ENCODE peak calls at places on chromosomes 2 and 18, in eight cellular contexts. Q is brain microvascular endothelial cell, A is hepatocyte, O is dorsolateral prefrontal cortex, H is BE2C, C is fibroblast of villous mesenchyme, N is AG10803, E is heart left ventricle. R is an unnamed sample.
A peak's percentile ranks its signal among the peaks of the same experiment; 100 is the strongest.

GRCh38 chr2:235940330-235940729 is 227.9 kb downstream of the GBX2 start:
- DNase-seq in Q (peak; percentile 99), O (peak; percentile 60), H (peak; percentile 88), C (peak; percentile 98), A (peak; percentile 66), N (peak; percentile 95), E (peak; percentile 44), R (peak; percentile 54)

GRCh38 chr2:218387369-218388194 is 5.5 kb downstream of the SLC11A1 start:
- DNase-seq in O (no peak), E (no peak), C (peak; percentile 88), Q (peak; percentile 70), H (peak; percentile 76), A (peak; percentile 93), N (no peak), R (peak; percentile 78)

GRCh38 chr2:85753035-85753524 is 711 bp upstream of the ATOH8 start:
- DNase-seq in E (no peak), C (no peak), N (peak; percentile 31), A (no peak), Q (no peak), H (no peak), O (no peak), R (peak; percentile 42)

GRCh38 chr2:174122185-174122584 is 126.1 kb downstream of the OLA1 start:
- DNase-seq in C (peak; percentile 5), Q (no peak), H (no peak), N (peak; percentile 30), E (no peak), A (no peak), O (no peak), R (peak; percentile 52)

GRCh38 chr18:50128506-50129271 is 66.3 kb downstream of the MYO5B start:
- DNase-seq in A (peak; percentile 69), Q (no peak), N (no peak), H (no peak), O (no peak), E (no peak), C (no peak), R (no peak)

GRCh38 chr2:72915076-72915906 is 2.0 kb upstream of the EMX1 start:
- DNase-seq in H (no peak), N (no peak), Q (no peak), O (no peak), C (no peak), E (no peak), A (peak; percentile 3), R (no peak)

GRCh38 chr2:227238242-227239237 is 74.1 kb downstream of the COL4A3 start:
- DNase-seq in A (peak; percentile 82), H (peak; percentile 70), Q (peak; percentile 61), O (peak; percentile 69), E (peak; percentile 65), N (peak; percentile 56), C (peak; percentile 69), R (peak; percentile 83)

GRCh38 chr2:236571161-236571560 is 1.5 kb downstream of the ACKR3 start:
- DNase-seq in N (no peak), C (no peak), E (no peak), H (no peak), A (no peak), O (no peak), Q (no peak), R (no peak)

GRCh38 chr2:210227689-210228088 is 2.4 kb upstream of the ACADL start:
- DNase-seq in N (no peak), C (no peak), H (no peak), A (no peak), O (no peak), E (no peak), Q (no peak), R (no peak)

GRCh38 chr18:21191596-21192307 is 50.3 kb upstream of the GREB1L start:
- DNase-seq in C (peak; percentile 55), N (peak; percentile 77), Q (peak; percentile 67), A (peak; percentile 82), H (peak; percentile 47), E (peak; percentile 23), O (peak; percentile 58), R (peak; percentile 79)

GRCh38 chr18:78789850-78790249 is 189.8 kb upstream of the SALL3 start:
- DNase-seq in E (no peak), C (no peak), H (no peak), Q (no peak), N (no peak), O (no peak), A (no peak), R (no peak)

GRCh38 chr2:36871068-36871707 is 95.1 kb downstream of the STRN start:
- DNase-seq in H (no peak), A (no peak), C (no peak), O (no peak), E (no peak), Q (no peak), N (no peak), R (no peak)

GRCh38 chr2:219612605-219613286 is 14.7 kb upstream of the SLC4A3 start:
- DNase-seq in C (no peak), A (no peak), N (no peak), E (no peak), H (no peak), Q (no peak), O (no peak), R (no peak)

GRCh38 chr18:76620326-76620813 is 125.3 kb upstream of the ZNF516 start:
- DNase-seq in A (peak; percentile 87), O (peak; percentile 66), N (peak; percentile 74), E (peak; percentile 53), C (peak; percentile 78), H (no peak), Q (peak; percentile 64), R (peak; percentile 76)

GRCh38 chr18:33616556-33616955 is 38.5 kb downstream of the ASXL3 start:
- DNase-seq in C (no peak), E (no peak), N (no peak), O (no peak), Q (no peak), H (no peak), A (no peak), R (no peak)

GRCh38 chr2:96144481-96145027 is 686 bp downstream of the DUSP2 start:
- DNase-seq in A (no peak), E (no peak), N (no peak), C (no peak), Q (peak; percentile 7), O (no peak), H (no peak), R (no peak)
- H3K4me3 ChIP-seq in A (peak overlapping the region; percentile 60), E (peak overlapping the region; percentile 29), N (peak overlapping the region; percentile 54), C (peak overlapping the region; percentile 36), Q (peak overlapping the region; percentile 43), O (peak overlapping the region; percentile 73), H (no peak overlapping the region), R (peak overlapping the region; percentile 54)

DNA sequence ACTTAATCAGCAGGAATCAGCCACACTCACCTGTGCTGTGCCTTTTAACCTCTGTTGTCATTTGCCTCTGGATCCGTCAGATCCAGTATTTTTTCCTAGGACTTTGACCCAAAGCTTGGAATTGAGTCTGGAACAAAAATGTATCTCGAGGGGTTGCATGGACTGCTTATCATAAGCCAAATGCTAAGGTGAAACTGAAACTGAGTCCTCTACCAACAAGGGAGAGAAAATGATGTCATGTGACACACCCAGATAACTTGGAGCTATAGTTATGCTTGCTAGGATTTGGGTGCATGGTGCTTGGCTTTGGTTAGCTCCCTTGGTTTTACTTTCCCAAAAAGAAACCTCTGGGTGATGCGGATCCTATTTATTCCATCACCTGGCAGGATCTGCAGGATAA is 2158.6 kb upstream of the PIK3C3 start:
- DNase-seq in C (peak; percentile 40), H (no peak), O (no peak), E (no peak), Q (no peak), N (no peak), A (peak; percentile 46), R (no peak)
- H3K4me3 ChIP-seq in C (no peak overlapping the region), H (no peak overlapping the region), O (no peak overlapping the region), E (no peak overlapping the region), Q (no peak overlapping the region), N (no peak overlapping the region), A (no peak overlapping the region), R (no peak overlapping the region)

GRCh38 chr2:30677231-30677630 is 130.0 kb downstream of the CAPN13 start:
- DNase-seq in N (peak; percentile 69), C (no peak), O (no peak), A (no peak), H (no peak), Q (no peak), E (no peak), R (peak; percentile 65)
- H3K4me3 ChIP-seq in N (no peak overlapping the region), C (no peak overlapping the region), O (no peak overlapping the region), A (no peak overlapping the region), H (no peak overlapping the region), Q (no peak overlapping the region), E (no peak overlapping the region), R (no peak overlapping the region)

GRCh38 chr18:31042068-31042390 is 513 bp downstream of the DSC3 start:
- DNase-seq in O (no peak), Q (no peak), C (no peak), H (no peak), E (no peak), A (peak; percentile 17), N (no peak), R (no peak)
- H3K4me3 ChIP-seq in O (peak overlapping the region; percentile 55), Q (peak overlapping the region; percentile 63), C (no peak overlapping the region), H (no peak overlapping the region), E (no peak overlapping the region), A (peak overlapping the region; percentile 45), N (no peak overlapping the region), R (no peak overlapping the region)

DNA sequence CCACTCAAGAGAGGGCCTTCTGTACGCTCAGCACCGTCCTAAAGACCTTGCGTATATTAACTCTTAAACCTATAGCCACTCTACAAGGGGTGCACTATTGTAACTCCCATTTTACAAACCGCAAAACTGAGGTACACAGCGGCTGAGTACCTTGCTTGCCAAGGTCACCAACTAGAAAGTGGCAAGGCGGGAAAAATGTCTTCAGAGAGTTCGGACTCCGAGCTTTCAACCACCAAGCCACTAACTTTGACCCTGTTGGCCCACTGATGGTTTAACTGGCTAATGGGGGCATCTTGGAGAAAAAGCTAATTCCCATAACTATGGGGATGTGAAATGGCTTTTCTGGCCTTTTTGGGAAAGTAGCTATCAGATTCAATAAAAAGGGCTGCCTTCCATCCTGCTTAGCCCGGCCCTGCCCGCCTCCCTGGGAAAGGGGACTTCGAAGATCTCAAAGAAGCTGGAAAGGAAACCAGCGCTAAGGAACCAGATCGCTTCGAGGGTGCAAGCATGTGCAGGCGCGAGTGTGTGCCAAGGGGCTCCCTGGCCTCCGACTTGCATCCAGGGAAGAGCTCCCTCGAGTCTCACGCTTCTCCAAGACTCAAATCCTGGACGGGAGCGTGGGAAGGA is 2.4 kb upstream of the SP5 start:
- DNase-seq in C (no peak), N (no peak), O (no peak), E (no peak), Q (no peak), A (no peak), H (no peak), R (no peak)
- H3K4me3 ChIP-seq in C (no peak overlapping the region), N (no peak overlapping the region), O (no peak overlapping the region), E (no peak overlapping the region), Q (no peak overlapping the region), A (no peak overlapping the region), H (no peak overlapping the region), R (no peak overlapping the region)

DNA sequence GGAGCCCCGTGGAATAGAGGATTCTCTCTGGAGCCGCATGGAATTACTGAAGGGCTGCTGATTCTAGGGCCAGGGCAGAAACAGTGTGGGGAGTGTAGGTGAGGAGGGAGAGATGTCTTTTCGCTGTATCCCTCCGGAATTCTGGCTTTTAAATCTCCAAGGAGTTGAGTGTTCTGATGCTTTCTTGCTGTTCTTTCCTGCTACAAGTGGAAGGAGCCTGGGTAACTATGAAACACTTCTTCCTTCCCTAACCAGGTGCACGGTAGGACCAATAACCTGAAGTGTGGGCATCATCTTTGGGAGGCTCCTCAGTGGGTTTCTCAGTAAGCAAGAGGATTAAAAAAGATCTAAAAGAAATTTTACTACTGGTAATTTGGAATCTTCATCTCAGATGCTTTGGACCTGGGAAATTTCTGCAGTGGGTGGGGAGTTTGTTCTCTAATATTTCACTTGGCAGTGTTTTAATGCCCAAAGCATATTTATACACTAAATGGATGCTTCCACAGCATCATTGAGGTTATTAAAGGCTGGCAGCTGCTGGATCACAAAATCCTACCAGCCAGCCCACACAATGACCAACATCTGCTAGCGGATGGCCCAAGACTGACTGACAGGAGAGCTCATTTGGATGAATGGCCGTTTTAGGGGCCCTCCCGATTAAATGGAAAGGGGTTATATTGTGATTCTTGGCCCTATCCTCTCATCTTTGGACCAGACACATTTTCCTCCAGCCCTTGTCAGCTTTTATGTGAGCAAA is 2.1 kb downstream of the EML6 start:
- DNase-seq in Q (no peak), O (no peak), H (no peak), E (no peak), N (no peak), A (no peak), C (no peak), R (peak; percentile 5)
- H3K4me3 ChIP-seq in Q (no peak overlapping the region), O (peak overlapping the region; percentile 83), H (peak overlapping the region; percentile 76), E (no peak overlapping the region), N (peak overlapping the region; percentile 47), A (no peak overlapping the region), C (peak overlapping the region; percentile 81), R (peak overlapping the region; percentile 75)